ENCODE peak calls at places on chromosomes 3 and 15, in four cellular contexts. P, W, Q and N are unnamed samples.

GRCh38 chr3:56837196-56837955 is 35.6 kb upstream of the ARHGEF3 start:
- DNase-seq in Q (no peak), W (no peak), P (no peak), N (no peak)

GRCh38 chr15:39092761-39093160 is 488.1 kb upstream of the THBS1 start:
- DNase-seq in P (no peak), Q (no peak), W (peak; percentile 35), N (no peak)

GRCh38 chr15:97706059-97706458 is 254.4 kb upstream of the ARRDC4 start:
- DNase-seq in P (no peak), Q (no peak), W (no peak), N (no peak)

GRCh38 chr3:59839810-59840515 is 790.1 kb upstream of the CFAP20DC start:
- DNase-seq in W (no peak), Q (no peak), P (no peak), N (no peak)

GRCh38 chr3:21020681-21021080 is 730.3 kb downstream of the ZNF385D start:
- DNase-seq in W (no peak), P (no peak), Q (no peak), N (no peak)

GRCh38 chr3:10319251-10319650 is 1.7 kb downstream of the SEC13 start:
- DNase-seq in Q (no peak), P (no peak), W (no peak), N (no peak)

GRCh38 chr3:190911382-190911781 is 48.9 kb upstream of the GMNC start:
- DNase-seq in P (no peak), W (no peak), Q (no peak), N (no peak)

GRCh38 chr15:62327386-62327785 is 162.3 kb upstream of the C2CD4B start:
- DNase-seq in Q (no peak), P (no peak), W (no peak), N (no peak)

GRCh38 chr3:172461530-172462138 is 13.4 kb upstream of the GHSR start:
- DNase-seq in Q (no peak), W (no peak), P (no peak), N (no peak)

GRCh38 chr15:48718646-48719045 is 73.1 kb upstream of the FBN1 start:
- DNase-seq in W (no peak), P (no peak), Q (no peak), N (peak; percentile 22)

GRCh38 chr3:70982700-70983140 is 600.8 kb downstream of the FOXP1 start:
- DNase-seq in W (no peak), Q (peak; percentile 26), P (peak; percentile 22), N (no peak)

GRCh38 chr3:53776494-53777101 is 69.6 kb downstream of the CHDH start:
- DNase-seq in P (no peak), W (no peak), Q (no peak), N (no peak)

GRCh38 chr3:150101016-150101415 is 130.3 kb upstream of the PFN2 start:
- DNase-seq in Q (no peak), W (no peak), P (no peak), N (no peak)

GRCh38 chr15:40103124-40103858 is 5.4 kb downstream of the BMF start:
- DNase-seq in P (peak; percentile 87), Q (peak; percentile 61), W (peak; percentile 95), N (peak; percentile 83)

DNA sequence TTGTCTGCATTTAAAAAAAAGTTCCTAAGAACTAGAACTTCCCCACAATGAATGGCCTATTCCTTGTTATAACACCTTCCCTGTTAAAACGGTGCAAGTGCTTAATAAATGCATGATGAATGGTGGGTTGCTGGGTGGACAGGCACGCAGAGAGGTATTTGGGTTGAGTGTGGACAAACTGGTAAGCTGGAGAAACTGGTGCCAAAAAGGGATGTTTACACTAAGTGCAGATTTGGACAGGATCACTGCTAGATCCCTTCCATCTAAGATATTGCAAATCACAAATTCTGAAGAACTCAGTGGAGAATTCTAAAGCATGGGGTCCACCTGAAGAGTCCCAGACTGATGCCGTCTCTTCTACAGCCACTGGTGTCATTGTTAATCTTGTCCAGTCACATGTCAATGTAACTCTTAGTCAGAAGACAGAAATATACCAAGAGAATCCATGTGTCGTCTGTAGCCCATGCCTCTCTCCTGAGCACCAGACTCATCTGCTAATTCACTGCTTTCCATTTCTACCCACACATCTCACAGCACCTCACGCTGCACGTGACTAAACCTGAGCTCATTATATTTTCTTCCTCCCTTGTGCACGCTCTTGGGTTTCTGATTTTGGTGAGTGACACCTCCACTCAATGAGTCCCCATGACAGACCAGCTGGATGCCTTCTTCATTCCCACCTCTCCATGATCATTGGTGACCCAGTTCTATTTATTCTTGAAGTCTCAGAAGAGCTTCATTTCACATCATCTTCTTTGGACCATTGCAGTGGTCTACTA is 328.9 kb downstream of the THSD4 start:
- DNase-seq in P (no peak), Q (no peak), W (no peak), N (no peak)
- H3K4me1 ChIP-seq in P (no peaks in the 10 kb centered on the region), Q (peaks cover 5% of the 10 kb centered on the region), W (no peaks in the 10 kb centered on the region), N (peaks cover 46% of the 10 kb centered on the region)

GRCh38 chr15:36775209-36775608 is 195.8 kb downstream of the CDIN1 start:
- DNase-seq in Q (no peak), P (no peak), W (no peak), N (no peak)

GRCh38 chr15:36771826-36772225 is 192.4 kb downstream of the CDIN1 start:
- DNase-seq in Q (no peak), W (no peak), P (no peak), N (no peak)

GRCh38 chr15:36777941-36778340 is 198.5 kb downstream of the CDIN1 start:
- DNase-seq in W (no peak), Q (no peak), P (no peak), N (no peak)

GRCh38 chr15:36773698-36774097 is 194.3 kb downstream of the CDIN1 start:
- DNase-seq in P (no peak), W (no peak), Q (no peak), N (no peak)

GRCh38 chr15:36774765-36775164 is 195.3 kb downstream of the CDIN1 start:
- DNase-seq in P (no peak), W (no peak), Q (no peak), N (no peak)
- TF ChIP-seq CTCF in P (no peak), W (no peak), Q (no peak), N (no peak)

GRCh38 chr3:129563850-129564535 is 21.0 kb downstream of the H1-8 start:
- DNase-seq in W (no peak), Q (no peak), P (no peak), N (no peak)
- H3K4me1 ChIP-seq in W (no peaks in the 10 kb centered on the region), Q (peaks cover 36% of the 10 kb centered on the region), P (peaks cover 24% of the 10 kb centered on the region), N (peaks cover 93% of the 10 kb centered on the region)

GRCh38 chr3:89955141-89955540 is 847.7 kb downstream of the EPHA3 start:
- DNase-seq in P (no peak), Q (no peak), W (no peak), N (no peak)
- TF ChIP-seq CTCF in P (no peak), Q (no peak), W (no peak), N (no peak)

DNA sequence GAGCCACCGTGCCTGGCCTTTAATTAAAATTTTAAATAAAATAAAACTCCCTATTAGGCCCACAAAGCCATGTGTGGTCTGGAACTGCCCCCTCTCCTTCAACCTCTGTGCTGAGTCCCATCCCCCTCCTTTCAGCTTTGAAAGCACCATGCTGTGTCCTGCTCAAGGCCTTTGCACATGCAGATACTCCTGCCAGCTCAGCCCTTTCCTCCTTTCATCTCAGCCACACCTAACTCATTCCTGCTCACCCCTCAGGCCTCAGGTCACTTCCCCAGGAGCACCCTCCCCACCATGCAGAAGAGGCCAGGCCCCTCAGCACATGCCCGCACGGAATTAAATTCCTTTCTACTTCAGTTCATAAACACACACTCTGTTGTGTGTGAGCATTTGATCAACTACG is 28.1 kb downstream of the ATRIP start:
- DNase-seq in P (no peak), W (no peak), Q (no peak), N (no peak)
- H3K4me1 ChIP-seq in P (peaks cover 8% of the 10 kb centered on the region), W (no peaks in the 10 kb centered on the region), Q (peaks cover 22% of the 10 kb centered on the region), N (peaks cover 69% of the 10 kb centered on the region)

GRCh38 chr3:38628835-38629234 is 20.7 kb downstream of the SCN5A start:
- DNase-seq in W (no peak), Q (no peak), P (no peak), N (no peak)
- TF ChIP-seq CTCF in W (no peak), Q (no peak), P (no peak), N (no peak)